ENCODE peak calls at places on chromosomes 5 and 9, in five cellular contexts. D is tibial nerve, J is esophagus muscularis mucosa, E is stomach, V is adrenal gland. B is an unnamed sample. For H3K36me3, the result is how much of the 10 kb centered on the place peaks cover.

GRCh38 chr5:110338336-110339083 is 388.0 kb downstream of the TMEM232 start:
- DNase-seq in E (no peak), D (no peak), J (peak), V (peak), B (no peak)

GRCh38 chr9:119853126-119853525 is 483.9 kb upstream of the BRINP1 start:
- DNase-seq in J (no peak), D (no peak), E (no peak), V (no peak), B (no peak)

GRCh38 chr5:176611435-176611834 is 1.5 kb upstream of the GPRIN1 start:
- DNase-seq in V (peak), E (peak), D (peak), J (no peak), B (peak)

GRCh38 chr9:83472221-83472665 is 66.0 kb downstream of the FRMD3 start:
- DNase-seq in D (no peak), J (no peak), E (peak), V (no peak), B (no peak)

GRCh38 chr9:2385746-2386145 is 235.8 kb upstream of the VLDLR start:
- DNase-seq in J (no peak), E (no peak), D (no peak), V (no peak), B (no peak)

GRCh38 chr9:27726244-27727141 is 153.2 kb upstream of the C9orf72 start:
- DNase-seq in J (no peak), V (peak), D (peak), E (peak), B (no peak)

GRCh38 chr5:67773439-67773988 is 442.0 kb upstream of the PIK3R1 start:
- DNase-seq in E (no peak), D (no peak), J (no peak), V (no peak), B (no peak)

GRCh38 chr9:134895103-134895502 is 14.5 kb downstream of the FCN2 start:
- DNase-seq in V (no peak), E (peak), D (peak), J (peak), B (peak)

GRCh38 chr5:88660947-88661869 is 221.8 kb downstream of the MEF2C start:
- DNase-seq in D (no peak), E (no peak), J (peak), V (peak), B (no peak)

GRCh38 chr5:68460147-68460760 is 244.7 kb downstream of the PIK3R1 start:
- DNase-seq in J (no peak), D (peak), E (no peak), V (peak), B (peak)

GRCh38 chr9:134562146-134562753 is 79.4 kb upstream of the COL5A1 start:
- DNase-seq in D (no peak), E (no peak), V (no peak), J (peak), B (peak)

GRCh38 chr9:132163457-132163875 is 1.6 kb downstream of the NTNG2 start:
- DNase-seq in J (no peak), V (no peak), E (no peak), D (no peak), B (no peak)

GRCh38 chr9:92664394-92665152 is 5.4 kb downstream of the IPPK start:
- DNase-seq in E (no peak), V (peak), D (no peak), J (no peak), B (no peak)

GRCh38 chr5:40221796-40222195 is 457.9 kb upstream of the PTGER4 start:
- DNase-seq in J (no peak), D (no peak), E (no peak), V (no peak), B (no peak)

GRCh38 chr5:14105717-14106435 is 37.3 kb upstream of the TRIO start:
- DNase-seq in J (no peak), E (no peak), V (peak), D (no peak), B (no peak)

GRCh38 chr5:152218694-152219093 is 186.4 kb downstream of the NMUR2 start:
- DNase-seq in E (no peak), D (no peak), V (no peak), J (no peak), B (no peak)

GRCh38 chr9:134189475-134190231 is 25.3 kb upstream of the RNU6ATAC start:
- DNase-seq in V (no peak), J (no peak), E (no peak), D (no peak), B (peak)

GRCh38 chr5:93280518-93280917 is 300.5 kb downstream of the NR2F1-AS1 start:
- DNase-seq in D (no peak), E (no peak), J (no peak), V (no peak), B (no peak)

GRCh38 chr5:67234671-67235176 is 38.1 kb upstream of the CD180 start:
- DNase-seq in J (no peak), D (peak), E (no peak), V (peak), B (no peak)

GRCh38 chr9:131361202-131361833 is 32.6 kb upstream of the PRRC2B start:
- DNase-seq in E (peak), V (peak), D (peak), J (no peak), B (no peak)

GRCh38 chr5:143401846-143402463 is 1.5 kb downstream of the NR3C1 start:
- DNase-seq in J (no peak), E (no peak), V (no peak), D (no peak), B (no peak)

GRCh38 chr5:3010953-3011763 is 259.7 kb upstream of the IRX2 start:
- DNase-seq in V (no peak), D (no peak), J (no peak), E (no peak), B (no peak)

GRCh38 chr9:120914953-120915352 is 11.6 kb downstream of the TRAF1 start:
- DNase-seq in V (no peak), E (no peak), D (no peak), J (no peak), B (no peak)

GRCh38 chr9:126986506-126986951 is 71.9 kb downstream of the RALGPS1 start:
- DNase-seq in V (no peak), J (no peak), D (no peak), E (no peak), B (no peak)

GRCh38 chr5:160423025-160423554 is 1.4 kb downstream of the PTTG1 start:
- DNase-seq in J (no peak), D (no peak), E (no peak), V (no peak), B (no peak)

GRCh38 chr5:160419458-160420330 is 813 bp upstream of the SLU7 start:
- DNase-seq in V (no peak), D (no peak), J (no peak), E (no peak), B (no peak)

GRCh38 chr5:160420331-160420610 is 1.4 kb upstream of the PTTG1 start:
- DNase-seq in D (no peak), J (no peak), E (no peak), V (no peak), B (no peak)

GRCh38 chr5:160418561-160419457 is at the start of gene SLU7:
- DNase-seq in D (peak), J (peak), E (peak), V (peak), B (peak)

GRCh38 chr5:160421625-160422258 is at the start of gene PTTG1:
- DNase-seq in D (peak), E (peak), V (peak), J (peak), B (peak)
- TF ChIP-seq POLR2A in D (peak), E (no peak), V (peak), J (no peak), B (no peak)

GRCh38 chr5:113562828-113563400 is 49.4 kb downstream of the YTHDC2 start:
- DNase-seq in E (no peak), D (no peak), V (no peak), J (no peak), B (no peak)
- H3K36me3 ChIP-seq in E (half or more), D (under half), V (under half), J (under half), B (half or more)

DNA sequence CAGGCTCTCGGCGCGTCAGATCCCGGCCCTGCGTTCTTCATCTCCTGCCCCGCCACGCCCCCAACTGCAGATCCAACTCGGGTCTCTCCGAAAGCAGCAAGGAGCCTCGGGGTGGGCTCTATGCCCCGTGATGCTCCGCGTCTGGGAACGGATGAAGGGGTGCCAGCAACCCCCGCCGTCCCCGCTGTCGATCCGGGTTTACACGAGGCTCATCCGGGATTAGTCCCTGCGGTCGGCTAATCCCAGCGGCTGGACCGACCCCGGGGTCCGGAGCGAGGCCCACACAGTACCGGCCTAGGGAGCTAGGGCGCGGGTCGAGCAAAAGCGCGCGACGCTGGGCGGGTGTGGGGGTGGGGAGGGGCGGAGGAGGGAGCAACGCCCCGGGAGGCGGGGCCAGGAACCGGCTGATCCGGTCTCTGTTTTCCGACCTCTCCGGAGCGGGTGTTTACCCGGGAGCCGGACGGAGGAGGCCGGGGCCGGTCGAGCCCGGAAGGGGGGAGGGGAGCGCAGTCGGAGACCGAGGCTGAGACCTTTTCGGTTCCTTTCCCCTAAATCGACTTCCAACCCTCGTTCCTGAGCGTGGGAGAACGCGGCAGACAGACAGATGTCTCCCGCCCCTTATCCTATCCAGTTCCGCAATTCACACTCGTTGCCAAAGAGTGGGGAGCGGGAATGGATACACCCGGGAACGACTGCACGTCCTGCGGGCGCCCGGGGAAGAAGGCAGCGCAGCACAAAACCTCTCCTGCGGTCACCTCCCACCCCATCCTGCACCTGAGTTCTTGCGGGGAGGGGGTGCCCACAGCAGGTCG is 28.6 kb downstream of the PCDH1 start:
- DNase-seq in D (peak), J (no peak), V (peak), E (peak), B (peak)
- TF ChIP-seq POLR2A in D (peak), J (peak), V (peak), E (no peak), B (peak)

GRCh38 chr5:150404121-150404990 is 8.4 kb downstream of the CD74 start:
- DNase-seq in J (no peak), V (peak), D (no peak), E (no peak), B (no peak)
- H3K36me3 ChIP-seq in J (under half), V (under half), D (under half), E (half or more), B (under half)

GRCh38 chr5:84831701-84832100 is 447.0 kb upstream of the EDIL3 start:
- DNase-seq in D (no peak), E (no peak), V (no peak), J (no peak), B (no peak)
- TF ChIP-seq POLR2A in D (no peak), E (no peak), V (no peak), J (no peak), B (no peak)

GRCh38 chr9:97599447-97599846 is 33.7 kb downstream of the TSTD2 start:
- DNase-seq in D (no peak), V (no peak), E (no peak), J (no peak), B (no peak)

GRCh38 chr9:97600531-97601227 is 32.5 kb downstream of the TSTD2 start:
- DNase-seq in E (no peak), V (peak), D (no peak), J (no peak), B (no peak)

GRCh38 chr9:97598461-97599288 is 34.5 kb downstream of the TSTD2 start:
- DNase-seq in D (peak), J (peak), E (peak), V (peak), B (peak)

GRCh38 chr9:97602430-97602829 is 30.7 kb downstream of the TSTD2 start:
- DNase-seq in J (no peak), E (no peak), V (peak), D (no peak), B (no peak)

DNA sequence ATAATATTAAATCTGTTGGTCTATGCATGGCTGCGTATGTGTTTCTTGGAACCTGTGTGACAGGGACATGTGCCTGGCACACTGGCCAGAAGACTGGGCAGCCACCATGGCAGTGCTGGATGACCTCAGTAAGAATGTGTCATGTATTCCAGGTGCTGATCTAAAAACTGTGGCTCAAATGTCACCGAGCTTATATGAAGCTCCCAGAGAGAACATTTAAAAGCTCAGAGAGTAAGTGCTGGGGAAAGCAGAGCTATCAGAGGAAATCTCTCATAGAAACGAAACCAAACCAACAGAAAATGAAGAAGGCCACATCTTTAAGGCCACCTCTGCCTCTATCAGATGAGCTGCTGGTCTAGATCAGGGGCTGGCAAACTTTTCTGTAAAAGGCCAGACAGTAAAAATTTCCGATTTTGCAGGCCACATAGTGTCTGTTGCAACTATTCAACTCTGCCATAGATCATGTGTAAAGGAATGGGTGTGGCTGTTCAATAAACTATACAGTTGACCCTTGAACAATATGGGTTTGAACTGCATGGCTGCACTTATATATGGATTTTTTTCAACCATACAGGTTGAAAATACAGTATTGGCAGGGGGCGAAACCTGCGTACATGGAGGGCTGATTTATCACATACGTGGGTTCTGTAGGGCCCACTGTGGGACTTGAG is 31.8 kb downstream of the TSTD2 start:
- DNase-seq in E (no peak), D (no peak), V (peak), J (no peak), B (no peak)
- H3K36me3 ChIP-seq in E (half or more), D (under half), V (under half), J (half or more), B (under half)

B was measured in Peyer's patch.